ENCODE peak calls at places on chromosomes 13 and 19, in four cellular contexts. V is mesenchymal stem cell; L is D341Med; N is stimulated activated CD4-positive, alpha-beta T cell treated with anti-CD3 and anti-CD28 coated beads, TNF-alpha, amount 100 ng/mL, for 4 hours. R is an unnamed sample.

GRCh38 chr19:40778045-40778864 is at the start of gene RAB4B:
- DNase-seq in L (peak), V (peak), N (peak), R (peak)

GRCh38 chr19:17504030-17504429 is 7.4 kb upstream of the PGLS start:
- DNase-seq in N (no peak), L (peak), V (peak), R (peak)

GRCh38 chr19:16527971-16528521 is 14.2 kb downstream of the CHERP start:
- DNase-seq in N (no peak), V (peak), L (peak), R (peak)

GRCh38 chr19:571127-571974 is 1.0 kb upstream of the BSG start:
- DNase-seq in V (peak), N (no peak), L (peak), R (peak)

GRCh38 chr19:6470173-6470572 is 6.1 kb downstream of the CRB3 start:
- DNase-seq in L (peak), N (no peak), V (no peak), R (no peak)

GRCh38 chr13:113579686-113580085 is 4.9 kb upstream of the TFDP1 start:
- DNase-seq in N (no peak), L (no peak), V (no peak), R (no peak)

GRCh38 chr19:18771328-18772242 is 19.5 kb downstream of the COMP start:
- DNase-seq in N (no peak), L (peak), V (no peak), R (no peak)

GRCh38 chr13:28495586-28496564 is 947 bp upstream of the FLT1 start:
- DNase-seq in L (no peak), N (no peak), V (no peak), R (no peak)

GRCh38 chr13:39600766-39601165 is 2.2 kb downstream of the LHFPL6 start:
- DNase-seq in L (no peak), V (peak), N (no peak), R (no peak)

GRCh38 chr13:20312292-20312691 is 80.2 kb upstream of the GJB6 start:
- DNase-seq in L (no peak), N (no peak), V (no peak), R (no peak)

GRCh38 chr19:3366104-3366760 is at the start of gene NFIC:
- DNase-seq in L (peak), V (peak), N (no peak), R (peak)

GRCh38 chr19:32599258-32599657 is 18.3 kb downstream of the PDCD5 start:
- DNase-seq in L (no peak), N (no peak), V (no peak), R (no peak)

GRCh38 chr13:105660550-105660949 is 874.9 kb downstream of the EFNB2 start:
- DNase-seq in V (peak), N (no peak), L (no peak), R (no peak)

GRCh38 chr19:55526216-55527196 is 10.4 kb downstream of the SBK2 start:
- DNase-seq in N (no peak), L (peak), V (peak), R (peak)

GRCh38 chr19:29533578-29534544 is 8.1 kb downstream of the VSTM2B start:
- DNase-seq in V (no peak), N (no peak), L (no peak), R (no peak)

GRCh38 chr19:18401580-18402112 is 4.2 kb upstream of the LRRC25 start:
- DNase-seq in N (no peak), L (no peak), V (peak), R (peak)

GRCh38 chr13:47632311-47632710 is 368.8 kb downstream of the SUCLA2 start:
- DNase-seq in L (no peak), V (no peak), N (no peak), R (no peak)

GRCh38 chr13:20998649-20999415 is 62.6 kb downstream of the LATS2 start:
- DNase-seq in N (no peak), L (no peak), V (no peak), R (no peak)

GRCh38 chr13:57653229-57653994 is 21.9 kb downstream of the PCDH17 start:
- DNase-seq in L (no peak), N (no peak), V (no peak), R (no peak)

GRCh38 chr19:40398417-40399056 is 8.6 kb upstream of the HIPK4 start:
- DNase-seq in V (no peak), N (peak), L (no peak), R (peak)

GRCh38 chr13:51928231-51928630 is 66.5 kb downstream of the CCDC70 start:
- DNase-seq in V (no peak), L (no peak), N (no peak), R (no peak)

GRCh38 chr13:106113796-106114195 is 421.7 kb downstream of the EFNB2 start:
- DNase-seq in N (no peak), V (no peak), L (no peak), R (peak)

GRCh38 chr13:26017196-26017921 is 34.5 kb downstream of the SHISA2 start:
- DNase-seq in N (no peak), V (no peak), L (peak), R (no peak)

GRCh38 chr13:103640617-103641016 is 574.4 kb upstream of the SLC10A2 start:
- DNase-seq in L (no peak), N (no peak), V (no peak), R (no peak)

GRCh38 chr13:27672025-27672424 is 50.3 kb downstream of the POLR1D start:
- DNase-seq in L (no peak), N (no peak), V (no peak), R (no peak)

R was measured in amniotic epithelial cell.